ENCODE peak calls at places on chromosomes 11 and 22, in six cellular contexts. One of them, this sample, is unnamed.
A peak's percentile ranks its signal among the peaks of the same experiment; 100 is the strongest.

GRCh38 chr22:49582171-49582570 is 245.5 kb downstream of the BRD1 start:
- DNase-seq in H1: no peak
- DNase-seq in IMR-90: no peak
- DNase-seq in mesenchymal stem cell: no peak
- DNase-seq in H9: no peak
- DNase-seq in trophoblast cell: no peak
- DNase-seq in this sample: no peak

GRCh38 chr11:7511405-7511804 is 2.4 kb upstream of the PPFIBP2 start:
- DNase-seq in H1: no peak
- DNase-seq in IMR-90: no peak
- DNase-seq in mesenchymal stem cell: no peak
- DNase-seq in H9: no peak
- DNase-seq in trophoblast cell: no peak
- DNase-seq in this sample: no peak

GRCh38 chr11:95516786-95517185 is 272.8 kb downstream of the FAM76B start:
- DNase-seq in H1: no peak
- DNase-seq in IMR-90: peak; percentile 83
- DNase-seq in mesenchymal stem cell: peak; percentile 83
- DNase-seq in H9: no peak
- DNase-seq in trophoblast cell: no peak
- DNase-seq in this sample: no peak

GRCh38 chr22:50665738-50666137 is 6.9 kb upstream of the SHANK3 start:
- DNase-seq in H1: no peak
- DNase-seq in IMR-90: no peak
- DNase-seq in mesenchymal stem cell: no peak
- DNase-seq in H9: no peak
- DNase-seq in trophoblast cell: no peak
- DNase-seq in this sample: no peak

GRCh38 chr11:113796663-113797259 is 17.2 kb downstream of the CLDN25 start:
- DNase-seq in H1: no peak
- DNase-seq in IMR-90: peak; percentile 34
- DNase-seq in mesenchymal stem cell: peak; percentile 58
- DNase-seq in H9: no peak
- DNase-seq in trophoblast cell: peak; percentile 68
- DNase-seq in this sample: no peak

GRCh38 chr11:74680703-74681531 is 50.3 kb downstream of the CHRDL2 start:
- DNase-seq in H1: no peak
- DNase-seq in IMR-90: no peak
- DNase-seq in mesenchymal stem cell: no peak
- DNase-seq in H9: peak; percentile 14
- DNase-seq in trophoblast cell: no peak
- DNase-seq in this sample: no peak

GRCh38 chr11:124799384-124800225 is 601 bp downstream of the MSANTD2 start:
- DNase-seq in H1: no peak
- DNase-seq in IMR-90: peak; percentile 18
- DNase-seq in mesenchymal stem cell: peak; percentile 56
- DNase-seq in H9: peak; percentile 48
- DNase-seq in trophoblast cell: peak; percentile 66
- DNase-seq in this sample: peak; percentile 55

GRCh38 chr11:104057908-104058307 is 21.5 kb downstream of the DDI1 start:
- DNase-seq in H1: no peak
- DNase-seq in IMR-90: no peak
- DNase-seq in mesenchymal stem cell: no peak
- DNase-seq in H9: no peak
- DNase-seq in trophoblast cell: no peak
- DNase-seq in this sample: no peak

GRCh38 chr11:124923296-124923695 is 4.2 kb downstream of the HEPN1 start:
- DNase-seq in H1: no peak
- DNase-seq in IMR-90: no peak
- DNase-seq in mesenchymal stem cell: no peak
- DNase-seq in H9: no peak
- DNase-seq in trophoblast cell: no peak
- DNase-seq in this sample: no peak

GRCh38 chr11:75429902-75430691 is 2.9 kb downstream of the KLHL35 start:
- DNase-seq in H1: no peak
- DNase-seq in IMR-90: peak; percentile 63
- DNase-seq in mesenchymal stem cell: peak; percentile 73
- DNase-seq in H9: peak; percentile 69
- DNase-seq in trophoblast cell: peak; percentile 84
- DNase-seq in this sample: no peak

GRCh38 chr22:24157783-24158170 is 23.5 kb upstream of the SUSD2 start:
- DNase-seq in H1: no peak
- DNase-seq in IMR-90: no peak
- DNase-seq in mesenchymal stem cell: no peak
- DNase-seq in H9: no peak
- DNase-seq in trophoblast cell: no peak
- DNase-seq in this sample: no peak

GRCh38 chr11:110338684-110339083 is 42.3 kb upstream of the RDX start:
- DNase-seq in H1: no peak
- DNase-seq in IMR-90: no peak
- DNase-seq in mesenchymal stem cell: no peak
- DNase-seq in H9: no peak
- DNase-seq in trophoblast cell: no peak
- DNase-seq in this sample: no peak

GRCh38 chr11:68003846-68004550 is at the start of gene UNC93B1:
- DNase-seq in H1: no peak
- DNase-seq in IMR-90: peak; percentile 76
- DNase-seq in mesenchymal stem cell: peak; percentile 78
- DNase-seq in H9: peak; percentile 85
- DNase-seq in trophoblast cell: peak; percentile 78
- DNase-seq in this sample: peak; percentile 47

GRCh38 chr11:119417726-119418540 is 5.0 kb downstream of the THY1 start:
- DNase-seq in H1: no peak
- DNase-seq in IMR-90: peak; percentile 96
- DNase-seq in mesenchymal stem cell: peak; percentile 14
- DNase-seq in H9: peak; percentile 59
- DNase-seq in trophoblast cell: peak; percentile 91
- DNase-seq in this sample: no peak

GRCh38 chr22:19824197-19825015 is 30.3 kb downstream of the GNB1L start:
- DNase-seq in H1: no peak
- DNase-seq in IMR-90: no peak
- DNase-seq in mesenchymal stem cell: no peak
- DNase-seq in H9: no peak
- DNase-seq in trophoblast cell: peak; percentile 77
- DNase-seq in this sample: no peak

GRCh38 chr22:50626314-50626855 is 1.6 kb downstream of the ARSA start:
- DNase-seq in H1: no peak
- DNase-seq in IMR-90: no peak
- DNase-seq in mesenchymal stem cell: no peak
- DNase-seq in H9: peak; percentile 17
- DNase-seq in trophoblast cell: no peak
- DNase-seq in this sample: no peak

GRCh38 chr22:19986410-19987341 is 29.9 kb downstream of the ARVCF start:
- DNase-seq in H1: no peak
- DNase-seq in IMR-90: peak; percentile 61
- DNase-seq in mesenchymal stem cell: peak; percentile 77
- DNase-seq in H9: peak; percentile 82
- DNase-seq in trophoblast cell: peak; percentile 79
- DNase-seq in this sample: peak; percentile 78

GRCh38 chr22:25167082-25167481 is 32.6 kb upstream of the CRYBB3 start:
- DNase-seq in H1: no peak
- DNase-seq in IMR-90: no peak
- DNase-seq in mesenchymal stem cell: no peak
- DNase-seq in H9: no peak
- DNase-seq in trophoblast cell: peak; percentile 57
- DNase-seq in this sample: no peak

GRCh38 chr11:134275534-134276395 is at the start of gene GLB1L3:
- DNase-seq in H1: no peak
- DNase-seq in IMR-90: no peak
- DNase-seq in mesenchymal stem cell: peak; percentile 31
- DNase-seq in H9: peak; percentile 53
- DNase-seq in trophoblast cell: peak; percentile 40
- DNase-seq in this sample: no peak

GRCh38 chr11:134592391-134592990 is 180.4 kb upstream of the B3GAT1 start:
- DNase-seq in H1: peak; percentile 34
- DNase-seq in IMR-90: no peak
- DNase-seq in mesenchymal stem cell: no peak
- DNase-seq in H9: peak; percentile 78
- DNase-seq in trophoblast cell: peak; percentile 63
- DNase-seq in this sample: peak; percentile 37

GRCh38 chr11:19253149-19253540 is 12.4 kb upstream of the E2F8 start:
- DNase-seq in H1: no peak
- DNase-seq in IMR-90: no peak
- DNase-seq in mesenchymal stem cell: no peak
- DNase-seq in H9: no peak
- DNase-seq in trophoblast cell: no peak
- DNase-seq in this sample: no peak

GRCh38 chr11:118152552-118153471 is at the start of gene SCN4B:
- DNase-seq in H1: no peak
- DNase-seq in IMR-90: peak; percentile 20
- DNase-seq in mesenchymal stem cell: peak; percentile 59
- DNase-seq in H9: peak; percentile 81
- DNase-seq in trophoblast cell: peak; percentile 53
- DNase-seq in this sample: peak; percentile 72

GRCh38 chr11:35968386-35969088 is 24.7 kb downstream of the LDLRAD3 start:
- DNase-seq in H1: no peak
- DNase-seq in IMR-90: peak; percentile 33
- DNase-seq in mesenchymal stem cell: peak; percentile 37
- DNase-seq in H9: no peak
- DNase-seq in trophoblast cell: peak; percentile 68
- DNase-seq in this sample: no peak

GRCh38 chr11:69385832-69386415 is 92.0 kb downstream of the MYEOV start:
- DNase-seq in H1: no peak
- DNase-seq in IMR-90: no peak
- DNase-seq in mesenchymal stem cell: no peak
- DNase-seq in H9: no peak
- DNase-seq in trophoblast cell: no peak
- DNase-seq in this sample: no peak

GRCh38 chr11:970319-970871 is 44.7 kb downstream of the AP2A2 start:
- DNase-seq in H1: no peak
- DNase-seq in IMR-90: no peak
- DNase-seq in mesenchymal stem cell: no peak
- DNase-seq in H9: no peak
- DNase-seq in trophoblast cell: no peak
- DNase-seq in this sample: no peak

GRCh38 chr11:66365711-66366619 is 5.6 kb downstream of the SLC29A2 start:
- DNase-seq in H1: no peak
- DNase-seq in IMR-90: no peak
- DNase-seq in mesenchymal stem cell: no peak
- DNase-seq in H9: no peak
- DNase-seq in trophoblast cell: no peak
- DNase-seq in this sample: no peak
- H4K91ac ChIP-seq in H1: no peak overlapping the region
- H4K91ac ChIP-seq in IMR-90: no peak overlapping the region
- H4K91ac ChIP-seq in mesenchymal stem cell: no peak overlapping the region
- H4K91ac ChIP-seq in H9: no peak overlapping the region
- H4K91ac ChIP-seq in trophoblast cell: no peak overlapping the region
- H4K91ac ChIP-seq in this sample: no peak overlapping the region

GRCh38 chr22:41092023-41092817 is at the start of gene EP300:
- DNase-seq in H1: no peak
- DNase-seq in IMR-90: peak; percentile 68
- DNase-seq in mesenchymal stem cell: peak; percentile 83
- DNase-seq in H9: peak; percentile 62
- DNase-seq in trophoblast cell: peak; percentile 64
- DNase-seq in this sample: peak; percentile 64
- H3K23ac ChIP-seq in H1: no peak within 1 kb of the TSS
- H3K23ac ChIP-seq in IMR-90: peak within 1 kb of the TSS; percentile 92
- H3K23ac ChIP-seq in mesenchymal stem cell: no peak within 1 kb of the TSS
- H3K23ac ChIP-seq in H9: no peak within 1 kb of the TSS
- H3K23ac ChIP-seq in trophoblast cell: no peak within 1 kb of the TSS
- H3K23ac ChIP-seq in this sample: peak within 1 kb of the TSS; percentile 97

DNA sequence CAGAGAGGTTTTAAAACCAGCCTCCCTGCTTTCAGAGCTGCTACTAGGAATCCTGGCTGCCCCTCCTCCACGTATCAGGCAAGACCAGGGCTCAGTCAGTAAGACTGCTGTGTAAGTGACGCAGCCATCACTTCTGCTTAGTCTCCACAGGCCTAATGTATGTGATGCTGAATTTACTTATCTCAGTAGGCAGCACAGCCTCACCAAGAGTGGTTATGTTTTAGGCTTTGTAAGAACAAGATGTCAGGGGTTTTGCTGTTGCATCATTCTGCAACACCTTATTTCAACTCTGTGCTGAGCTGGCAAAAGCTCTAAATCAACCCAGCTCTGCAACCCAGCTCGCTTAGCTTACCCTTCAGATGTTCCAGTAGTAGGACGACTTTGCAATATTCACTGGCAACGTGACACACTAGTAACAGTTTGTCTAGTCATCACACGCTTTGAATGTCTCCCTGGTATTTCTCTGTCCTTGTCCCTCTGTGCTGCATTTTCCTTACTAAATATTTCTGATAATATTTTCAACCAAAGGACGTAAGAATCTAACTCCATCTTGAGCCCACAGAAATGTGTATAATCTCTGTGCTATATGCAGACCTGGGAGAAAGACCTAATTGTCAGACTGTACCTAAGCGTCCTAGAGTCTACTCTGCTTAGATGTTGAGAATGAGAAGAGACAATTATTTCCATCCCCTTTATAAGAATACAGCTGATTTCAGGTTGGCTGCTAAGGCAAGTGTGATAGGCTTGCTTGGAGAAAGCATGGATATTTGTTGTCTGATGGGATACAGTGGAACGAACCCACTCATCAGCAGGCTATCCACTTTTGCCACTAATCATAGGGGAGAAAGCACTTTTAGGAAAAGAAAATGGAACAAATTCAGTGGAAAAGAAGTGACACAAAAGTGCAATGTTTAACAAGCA is 72.2 kb downstream of the LARGE2 start:
- DNase-seq in H1: no peak
- DNase-seq in IMR-90: peak; percentile 51
- DNase-seq in mesenchymal stem cell: peak; percentile 70
- DNase-seq in H9: peak; percentile 60
- DNase-seq in trophoblast cell: no peak
- DNase-seq in this sample: no peak
- H3K27ac ChIP-seq in H1: peak overlapping the region; percentile 64
- H3K27ac ChIP-seq in IMR-90: no peak overlapping the region
- H3K27ac ChIP-seq in mesenchymal stem cell: no peak overlapping the region
- H3K27ac ChIP-seq in H9: peak overlapping the region; percentile 69
- H3K27ac ChIP-seq in trophoblast cell: no peak overlapping the region
- H3K27ac ChIP-seq in this sample: no peak overlapping the region

GRCh38 chr11:58070585-58070984 is 39.8 kb downstream of the OR6Q1 start:
- DNase-seq in H1: no peak
- DNase-seq in IMR-90: no peak
- DNase-seq in mesenchymal stem cell: no peak
- DNase-seq in H9: no peak
- DNase-seq in trophoblast cell: no peak
- DNase-seq in this sample: no peak

GRCh38 chr11:58068640-58069039 is 37.9 kb downstream of the OR6Q1 start:
- DNase-seq in H1: no peak
- DNase-seq in IMR-90: no peak
- DNase-seq in mesenchymal stem cell: no peak
- DNase-seq in H9: no peak
- DNase-seq in trophoblast cell: no peak
- DNase-seq in this sample: no peak

GRCh38 chr11:58061813-58062212 is 31.1 kb downstream of the OR6Q1 start:
- DNase-seq in H1: no peak
- DNase-seq in IMR-90: peak; percentile 95
- DNase-seq in mesenchymal stem cell: no peak
- DNase-seq in H9: no peak
- DNase-seq in trophoblast cell: peak; percentile 81
- DNase-seq in this sample: no peak

DNA sequence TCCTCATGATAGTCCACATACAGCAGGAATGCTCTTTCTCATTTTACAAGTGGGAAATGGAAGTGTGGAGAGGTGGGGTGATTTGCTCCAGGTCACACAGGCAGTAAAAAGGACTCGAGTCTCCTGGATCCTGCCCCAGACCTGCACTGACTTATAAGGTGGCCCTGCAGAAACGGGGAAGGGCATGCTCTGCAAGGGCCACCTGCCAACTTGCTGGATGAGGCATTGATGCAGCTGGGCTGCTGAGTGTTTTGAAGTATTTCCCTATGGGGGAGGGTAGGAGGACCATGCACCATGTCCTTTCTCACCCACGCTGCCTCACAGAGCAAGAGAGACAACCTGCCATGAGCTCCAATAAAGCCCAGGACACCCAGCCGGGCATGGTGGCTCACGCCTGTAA is 36.9 kb downstream of the OR6Q1 start:
- DNase-seq in H1: no peak
- DNase-seq in IMR-90: peak; percentile 47
- DNase-seq in mesenchymal stem cell: no peak
- DNase-seq in H9: no peak
- DNase-seq in trophoblast cell: no peak
- DNase-seq in this sample: no peak
- H4K91ac ChIP-seq in H1: no peak overlapping the region
- H4K91ac ChIP-seq in IMR-90: no peak overlapping the region
- H4K91ac ChIP-seq in mesenchymal stem cell: no peak overlapping the region
- H4K91ac ChIP-seq in H9: no peak overlapping the region
- H4K91ac ChIP-seq in trophoblast cell: no peak overlapping the region
- H4K91ac ChIP-seq in this sample: no peak overlapping the region